ENCODE peak calls at places on chromosome 12, in ten cellular contexts. Q is fibroblast of lung, V is kidney, F is heart left ventricle, Y is left ventricle myocardium inferior, D is stomach, A is lower leg skin, W is HCT116, E is breast epithelium, T is AG10803. P is an unnamed sample.

GRCh38 chr12:14367097-14367661 is 1.7 kb downstream of the ATF7IP start:
- DNase-seq in Q (peak), V (no peak), F (no peak), Y (no peak), D (no peak), A (no peak), W (no peak), E (no peak), T (peak), P (peak)

GRCh38 chr12:120639771-120640721 is at the start of gene CABP1:
- DNase-seq in Q (no peak), V (peak), F (no peak), Y (no peak), D (peak), A (no peak), W (no peak), E (no peak), T (no peak), P (peak)

GRCh38 chr12:120051535-120051934 is 62.5 kb downstream of the BICDL1 start:
- DNase-seq in Q (no peak), V (no peak), F (no peak), Y (no peak), D (no peak), A (no peak), W (no peak), E (no peak), T (no peak), P (no peak)

GRCh38 chr12:124663771-124664366 is 96.5 kb upstream of the NCOR2 start:
- DNase-seq in Q (peak), V (peak), F (no peak), Y (no peak), D (no peak), A (no peak), W (no peak), E (no peak), T (no peak), P (no peak)

GRCh38 chr12:92624236-92624635 is 78.6 kb upstream of the PLEKHG7 start:
- DNase-seq in Q (peak), V (no peak), F (no peak), Y (no peak), D (no peak), A (no peak), W (no peak), E (no peak), T (peak), P (no peak)

GRCh38 chr12:94783862-94784261 is 133.5 kb upstream of the TMCC3 start:
- DNase-seq in Q (peak), V (no peak), F (no peak), Y (no peak), D (no peak), A (no peak), W (no peak), E (no peak), T (peak), P (peak)

GRCh38 chr12:34296143-34297041 is 274.1 kb downstream of the ALG10 start:
- DNase-seq in Q (no peak), V (peak), F (peak), Y (peak), D (no peak), A (no peak), W (no peak), E (peak), T (no peak), P (no peak)

GRCh38 chr12:75852956-75853355 is 178.6 kb downstream of the PHLDA1 start:
- DNase-seq in Q (no peak), V (no peak), F (no peak), Y (no peak), D (no peak), A (no peak), W (no peak), E (no peak), T (no peak), P (no peak)

GRCh38 chr12:19850341-19851065 is 411.2 kb downstream of the AEBP2 start:
- DNase-seq in Q (peak), V (no peak), F (no peak), Y (no peak), D (no peak), A (no peak), W (no peak), E (no peak), T (peak), P (no peak)

GRCh38 chr12:704516-705242 is 41.4 kb upstream of the NINJ2 start:
- DNase-seq in Q (no peak), V (no peak), F (no peak), Y (no peak), D (no peak), A (no peak), W (no peak), E (no peak), T (no peak), P (no peak)

GRCh38 chr12:104546575-104546974 is 89.8 kb downstream of the CHST11 start:
- DNase-seq in Q (no peak), V (no peak), F (no peak), Y (no peak), D (no peak), A (no peak), W (no peak), E (no peak), T (no peak), P (no peak)

GRCh38 chr12:29316772-29317171 is 64.2 kb downstream of the ERGIC2 start:
- DNase-seq in Q (peak), V (no peak), F (peak), Y (peak), D (no peak), A (no peak), W (no peak), E (no peak), T (peak), P (no peak)

GRCh38 chr12:8554451-8555195 is 13.9 kb upstream of the CLEC4E start:
- DNase-seq in Q (peak), V (no peak), F (no peak), Y (no peak), D (no peak), A (no peak), W (no peak), E (no peak), T (no peak), P (no peak)

GRCh38 chr12:666766-667308 is 3.6 kb upstream of the NINJ2 start:
- DNase-seq in Q (peak), V (no peak), F (no peak), Y (no peak), D (no peak), A (no peak), W (no peak), E (no peak), T (peak), P (peak)

GRCh38 chr12:113813229-113813541 is 152.9 kb downstream of the RBM19 start:
- DNase-seq in Q (no peak), V (no peak), F (no peak), Y (no peak), D (no peak), A (no peak), W (no peak), E (no peak), T (no peak), P (no peak)

GRCh38 chr12:127928615-127929014 is 338.4 kb upstream of the TMEM132C start:
- DNase-seq in Q (peak), V (no peak), F (no peak), Y (no peak), D (no peak), A (no peak), W (no peak), E (no peak), T (peak), P (no peak)

GRCh38 chr12:71124833-71125460 is 32.9 kb downstream of the TSPAN8 start:
- DNase-seq in Q (no peak), V (no peak), F (no peak), Y (no peak), D (no peak), A (no peak), W (no peak), E (no peak), T (no peak), P (no peak)

GRCh38 chr12:122148657-122149056 is 25.4 kb downstream of the IL31 start:
- DNase-seq in Q (peak), V (no peak), F (no peak), Y (no peak), D (no peak), A (no peak), W (no peak), E (no peak), T (peak), P (no peak)

GRCh38 chr12:51341259-51342007 is 5.0 kb downstream of the CELA1 start:
- DNase-seq in Q (peak), V (no peak), F (peak), Y (peak), D (peak), A (peak), W (peak), E (peak), T (peak), P (peak)

GRCh38 chr12:116687888-116688287 is 50.0 kb downstream of the SPRING1 start:
- DNase-seq in Q (peak), V (peak), F (peak), Y (peak), D (no peak), A (no peak), W (peak), E (no peak), T (no peak), P (no peak)

GRCh38 chr12:27422697-27423096 is 23.8 kb upstream of the SMCO2 start:
- DNase-seq in Q (no peak), V (no peak), F (no peak), Y (no peak), D (no peak), A (no peak), W (no peak), E (no peak), T (no peak), P (no peak)

GRCh38 chr12:7117670-7118069 is 8.7 kb upstream of the C1RL start:
- DNase-seq in Q (no peak), V (no peak), F (no peak), Y (no peak), D (no peak), A (no peak), W (no peak), E (no peak), T (no peak), P (no peak)

GRCh38 chr12:24778486-24779304 is 170.2 kb downstream of the BCAT1 start:
- DNase-seq in Q (peak), V (no peak), F (no peak), Y (no peak), D (no peak), A (no peak), W (no peak), E (no peak), T (peak), P (no peak)

GRCh38 chr12:13784504-13784903 is 196.9 kb downstream of the GRIN2B start:
- DNase-seq in Q (no peak), V (no peak), F (no peak), Y (peak), D (no peak), A (no peak), W (no peak), E (no peak), T (peak), P (no peak)

GRCh38 chr12:124910561-124911478 is 3.6 kb downstream of the UBC start:
- DNase-seq in Q (peak), V (no peak), F (no peak), Y (no peak), D (no peak), A (no peak), W (no peak), E (no peak), T (no peak), P (no peak)

GRCh38 chr12:72865921-72866320 is 593.8 kb downstream of the TRHDE start:
- DNase-seq in Q (peak), V (no peak), F (no peak), Y (no peak), D (no peak), A (no peak), W (no peak), E (no peak), T (no peak), P (no peak)

GRCh38 chr12:14510574-14510973 is 57.1 kb downstream of the PLBD1 start:
- DNase-seq in Q (no peak), V (no peak), F (no peak), Y (no peak), D (no peak), A (no peak), W (no peak), E (no peak), T (no peak), P (no peak)

GRCh38 chr12:45670339-45671065 is 59.0 kb upstream of the ARID2 start:
- DNase-seq in Q (no peak), V (no peak), F (no peak), Y (no peak), D (no peak), A (no peak), W (no peak), E (no peak), T (peak), P (peak)
- H3K4me3 ChIP-seq in Q (no peak), V (no peak), F (no peak), Y (no peak), D (no peak), A (no peak), W (no peak), E (no peak), T (no peak), P (no peak)

GRCh38 chr12:6093764-6094163 is 30.7 kb downstream of the VWF start:
- DNase-seq in Q (no peak), V (no peak), F (no peak), Y (no peak), D (peak), A (no peak), W (no peak), E (peak), T (no peak), P (no peak)
- H3K4me3 ChIP-seq in Q (no peak), V (no peak), F (no peak), Y (no peak), D (no peak), A (no peak), W (peak), E (no peak), T (no peak), P (no peak)

GRCh38 chr12:126404293-126404851 is 1339.1 kb downstream of the AACS start:
- DNase-seq in Q (peak), V (no peak), F (no peak), Y (no peak), D (no peak), A (no peak), W (no peak), E (no peak), T (no peak), P (no peak)
- H3K4me3 ChIP-seq in Q (no peak), V (no peak), F (no peak), Y (no peak), D (no peak), A (no peak), W (no peak), E (no peak), T (no peak), P (no peak)

DNA sequence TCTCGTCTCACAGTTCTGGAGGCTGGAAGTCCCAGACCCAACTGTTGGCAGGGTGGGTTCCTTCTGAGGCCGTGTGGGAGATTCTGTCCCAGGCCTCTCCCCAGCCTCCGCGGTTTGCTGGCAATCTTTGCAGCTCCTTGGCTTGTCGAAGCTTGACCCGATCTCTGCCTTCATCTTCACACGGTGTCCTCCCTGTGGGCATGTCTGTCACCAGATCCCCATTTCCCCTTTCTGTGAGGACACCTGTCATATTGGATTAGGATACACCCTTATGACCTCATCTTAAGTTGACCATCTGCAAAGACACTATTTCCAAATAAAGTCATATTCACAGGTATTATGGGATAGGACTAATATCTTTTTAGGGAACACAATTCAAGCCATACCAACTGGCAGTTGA is 22.6 kb upstream of the LRP1-AS start:
- DNase-seq in Q (no peak), V (no peak), F (no peak), Y (no peak), D (no peak), A (no peak), W (no peak), E (no peak), T (no peak), P (no peak)
- H3K4me3 ChIP-seq in Q (no peak), V (no peak), F (no peak), Y (no peak), D (no peak), A (no peak), W (no peak), E (no peak), T (no peak), P (no peak)